ENCODE peak calls at places on chromosomes 12 and 14, in eight cellular contexts. One of them, this sample, is unnamed.

GRCh38 chr14:54483073-54483745 is 5.6 kb downstream of the GMFB start:
- DNase-seq in PC-3: peak; percentile 49
- DNase-seq in mesendoderm: no peak
- DNase-seq in OCI-LY7: peak; percentile 71
- DNase-seq in body of pancreas: no peak
- DNase-seq in CD8-positive, alpha-beta T cell: no peak
- DNase-seq in pancreas: no peak
- DNase-seq in upper lobe of right lung: no peak
- DNase-seq in this sample: no peak

GRCh38 chr14:38171197-38171596 is 36.5 kb upstream of the SSTR1 start:
- DNase-seq in PC-3: peak; percentile 78
- DNase-seq in mesendoderm: no peak
- DNase-seq in OCI-LY7: no peak
- DNase-seq in body of pancreas: no peak
- DNase-seq in CD8-positive, alpha-beta T cell: no peak
- DNase-seq in pancreas: no peak
- DNase-seq in upper lobe of right lung: no peak
- DNase-seq in this sample: no peak

GRCh38 chr14:60250318-60251035 is 1.5 kb downstream of the PPM1A start:
- DNase-seq in PC-3: peak; percentile 71
- DNase-seq in mesendoderm: peak; percentile 34
- DNase-seq in OCI-LY7: peak; percentile 25
- DNase-seq in body of pancreas: no peak
- DNase-seq in CD8-positive, alpha-beta T cell: no peak
- DNase-seq in pancreas: no peak
- DNase-seq in upper lobe of right lung: no peak
- DNase-seq in this sample: no peak

GRCh38 chr12:9906888-9907287 is 25.3 kb downstream of the CLEC2A start:
- DNase-seq in PC-3: no peak
- DNase-seq in mesendoderm: no peak
- DNase-seq in OCI-LY7: no peak
- DNase-seq in body of pancreas: no peak
- DNase-seq in CD8-positive, alpha-beta T cell: peak; percentile 67
- DNase-seq in pancreas: no peak
- DNase-seq in upper lobe of right lung: no peak
- DNase-seq in this sample: no peak

GRCh38 chr12:49027846-49028245 is 9.3 kb upstream of the PRKAG1 start:
- DNase-seq in PC-3: no peak
- DNase-seq in mesendoderm: no peak
- DNase-seq in OCI-LY7: no peak
- DNase-seq in body of pancreas: no peak
- DNase-seq in CD8-positive, alpha-beta T cell: no peak
- DNase-seq in pancreas: no peak
- DNase-seq in upper lobe of right lung: no peak
- DNase-seq in this sample: no peak

GRCh38 chr12:8823565-8824300 is 1.3 kb downstream of the A2ML1 start:
- DNase-seq in PC-3: no peak
- DNase-seq in mesendoderm: peak; percentile 92
- DNase-seq in OCI-LY7: peak; percentile 66
- DNase-seq in body of pancreas: peak; percentile 15
- DNase-seq in CD8-positive, alpha-beta T cell: no peak
- DNase-seq in pancreas: no peak
- DNase-seq in upper lobe of right lung: no peak
- DNase-seq in this sample: no peak

GRCh38 chr14:21248338-21248737 is 20.9 kb downstream of the HNRNPC start:
- DNase-seq in PC-3: no peak
- DNase-seq in mesendoderm: no peak
- DNase-seq in OCI-LY7: no peak
- DNase-seq in body of pancreas: no peak
- DNase-seq in CD8-positive, alpha-beta T cell: no peak
- DNase-seq in pancreas: no peak
- DNase-seq in upper lobe of right lung: no peak
- DNase-seq in this sample: no peak

GRCh38 chr14:99195602-99196309 is 76.2 kb downstream of the BCL11B start:
- DNase-seq in PC-3: no peak
- DNase-seq in mesendoderm: no peak
- DNase-seq in OCI-LY7: no peak
- DNase-seq in body of pancreas: peak; percentile 41
- DNase-seq in CD8-positive, alpha-beta T cell: no peak
- DNase-seq in pancreas: no peak
- DNase-seq in upper lobe of right lung: no peak
- DNase-seq in this sample: no peak

GRCh38 chr14:31122098-31122611 is 85.4 kb downstream of the HECTD1 start:
- DNase-seq in PC-3: no peak
- DNase-seq in mesendoderm: no peak
- DNase-seq in OCI-LY7: no peak
- DNase-seq in body of pancreas: no peak
- DNase-seq in CD8-positive, alpha-beta T cell: no peak
- DNase-seq in pancreas: no peak
- DNase-seq in upper lobe of right lung: no peak
- DNase-seq in this sample: no peak

GRCh38 chr14:71036433-71036832 is 129.2 kb downstream of the PCNX1 start:
- DNase-seq in PC-3: peak; percentile 18
- DNase-seq in mesendoderm: no peak
- DNase-seq in OCI-LY7: no peak
- DNase-seq in body of pancreas: no peak
- DNase-seq in CD8-positive, alpha-beta T cell: no peak
- DNase-seq in pancreas: no peak
- DNase-seq in upper lobe of right lung: no peak
- DNase-seq in this sample: no peak

GRCh38 chr12:89353188-89353822 is 1.0 kb upstream of the DUSP6 start:
- DNase-seq in PC-3: peak; percentile 67
- DNase-seq in mesendoderm: peak; percentile 95
- DNase-seq in OCI-LY7: no peak
- DNase-seq in body of pancreas: peak; percentile 86
- DNase-seq in CD8-positive, alpha-beta T cell: peak; percentile 28
- DNase-seq in pancreas: peak; percentile 92
- DNase-seq in upper lobe of right lung: peak; percentile 92
- DNase-seq in this sample: peak; percentile 78

GRCh38 chr12:132077322-132078100 is 66.6 kb downstream of the DDX51 start:
- DNase-seq in PC-3: no peak
- DNase-seq in mesendoderm: no peak
- DNase-seq in OCI-LY7: no peak
- DNase-seq in body of pancreas: no peak
- DNase-seq in CD8-positive, alpha-beta T cell: no peak
- DNase-seq in pancreas: no peak
- DNase-seq in upper lobe of right lung: no peak
- DNase-seq in this sample: no peak

GRCh38 chr12:31353730-31354708 is 28.1 kb upstream of the SINHCAF start:
- DNase-seq in PC-3: no peak
- DNase-seq in mesendoderm: no peak
- DNase-seq in OCI-LY7: peak; percentile 31
- DNase-seq in body of pancreas: no peak
- DNase-seq in CD8-positive, alpha-beta T cell: no peak
- DNase-seq in pancreas: no peak
- DNase-seq in upper lobe of right lung: no peak
- DNase-seq in this sample: no peak

GRCh38 chr14:61609143-61609851 is 86.0 kb upstream of the HIF1A start:
- DNase-seq in PC-3: peak; percentile 87
- DNase-seq in mesendoderm: peak; percentile 39
- DNase-seq in OCI-LY7: no peak
- DNase-seq in body of pancreas: no peak
- DNase-seq in CD8-positive, alpha-beta T cell: no peak
- DNase-seq in pancreas: no peak
- DNase-seq in upper lobe of right lung: no peak
- DNase-seq in this sample: no peak

GRCh38 chr12:109711596-109712461 is 1.8 kb upstream of the FAM222A start:
- DNase-seq in PC-3: no peak
- DNase-seq in mesendoderm: peak; percentile 82
- DNase-seq in OCI-LY7: no peak
- DNase-seq in body of pancreas: peak; percentile 55
- DNase-seq in CD8-positive, alpha-beta T cell: no peak
- DNase-seq in pancreas: peak; percentile 80
- DNase-seq in upper lobe of right lung: no peak
- DNase-seq in this sample: peak; percentile 38

GRCh38 chr12:79555006-79555925 is 135.5 kb downstream of the PAWR start:
- DNase-seq in PC-3: peak; percentile 77
- DNase-seq in mesendoderm: peak; percentile 28
- DNase-seq in OCI-LY7: peak; percentile 31
- DNase-seq in body of pancreas: no peak
- DNase-seq in CD8-positive, alpha-beta T cell: no peak
- DNase-seq in pancreas: no peak
- DNase-seq in upper lobe of right lung: no peak
- DNase-seq in this sample: no peak

GRCh38 chr14:75559451-75560187 is 18.8 kb upstream of the FLVCR2 start:
- DNase-seq in PC-3: peak; percentile 80
- DNase-seq in mesendoderm: peak; percentile 32
- DNase-seq in OCI-LY7: no peak
- DNase-seq in body of pancreas: peak; percentile 40
- DNase-seq in CD8-positive, alpha-beta T cell: no peak
- DNase-seq in pancreas: no peak
- DNase-seq in upper lobe of right lung: peak; percentile 86
- DNase-seq in this sample: no peak

GRCh38 chr12:6230321-6231110 is 30.3 kb downstream of the CD9 start:
- DNase-seq in PC-3: peak; percentile 47
- DNase-seq in mesendoderm: no peak
- DNase-seq in OCI-LY7: peak; percentile 84
- DNase-seq in body of pancreas: peak; percentile 63
- DNase-seq in CD8-positive, alpha-beta T cell: peak; percentile 82
- DNase-seq in pancreas: peak; percentile 49
- DNase-seq in upper lobe of right lung: peak; percentile 78
- DNase-seq in this sample: peak; percentile 42

GRCh38 chr12:11885261-11886038 is 185.3 kb upstream of the BCL2L14 start:
- DNase-seq in PC-3: peak; percentile 85
- DNase-seq in mesendoderm: peak; percentile 68
- DNase-seq in OCI-LY7: no peak
- DNase-seq in body of pancreas: peak; percentile 69
- DNase-seq in CD8-positive, alpha-beta T cell: no peak
- DNase-seq in pancreas: no peak
- DNase-seq in upper lobe of right lung: no peak
- DNase-seq in this sample: no peak

GRCh38 chr12:5031242-5031641 is 12.4 kb upstream of the KCNA5 start:
- DNase-seq in PC-3: no peak
- DNase-seq in mesendoderm: no peak
- DNase-seq in OCI-LY7: no peak
- DNase-seq in body of pancreas: no peak
- DNase-seq in CD8-positive, alpha-beta T cell: no peak
- DNase-seq in pancreas: no peak
- DNase-seq in upper lobe of right lung: no peak
- DNase-seq in this sample: no peak

DNA sequence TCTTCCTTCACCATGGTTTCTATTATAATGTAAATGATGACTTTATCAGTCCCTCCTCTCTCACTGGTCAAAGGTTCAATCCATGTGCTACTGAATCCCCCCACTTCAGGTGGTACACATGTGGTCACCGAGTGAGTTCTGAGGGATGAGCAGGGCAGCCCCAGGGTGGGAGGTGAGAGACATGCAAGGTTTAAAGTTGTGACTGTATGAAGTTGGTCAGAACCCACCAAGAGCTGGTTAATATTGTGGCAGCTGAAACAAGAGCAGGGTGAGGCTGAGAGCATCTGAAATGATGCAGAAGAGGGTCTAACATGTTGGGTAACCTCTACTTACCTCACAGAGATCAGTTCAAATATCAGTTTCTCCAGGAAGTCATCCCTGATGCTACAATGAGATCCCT is 444.7 kb upstream of the FBXO33 start:
- DNase-seq in PC-3: no peak
- DNase-seq in mesendoderm: no peak
- DNase-seq in OCI-LY7: no peak
- DNase-seq in body of pancreas: no peak
- DNase-seq in CD8-positive, alpha-beta T cell: no peak
- DNase-seq in pancreas: no peak
- DNase-seq in upper lobe of right lung: no peak
- DNase-seq in this sample: no peak
- H3K4me1 ChIP-seq in PC-3: no peaks in the 10 kb centered on the region
- H3K4me1 ChIP-seq in mesendoderm: no peaks in the 10 kb centered on the region
- H3K4me1 ChIP-seq in OCI-LY7: no peaks in the 10 kb centered on the region
- H3K4me1 ChIP-seq in body of pancreas: no peaks in the 10 kb centered on the region
- H3K4me1 ChIP-seq in CD8-positive, alpha-beta T cell: no peaks in the 10 kb centered on the region
- H3K4me1 ChIP-seq in pancreas: no peaks in the 10 kb centered on the region
- H3K4me1 ChIP-seq in upper lobe of right lung: no peaks in the 10 kb centered on the region
- H3K4me1 ChIP-seq in this sample: no peaks in the 10 kb centered on the region

DNA sequence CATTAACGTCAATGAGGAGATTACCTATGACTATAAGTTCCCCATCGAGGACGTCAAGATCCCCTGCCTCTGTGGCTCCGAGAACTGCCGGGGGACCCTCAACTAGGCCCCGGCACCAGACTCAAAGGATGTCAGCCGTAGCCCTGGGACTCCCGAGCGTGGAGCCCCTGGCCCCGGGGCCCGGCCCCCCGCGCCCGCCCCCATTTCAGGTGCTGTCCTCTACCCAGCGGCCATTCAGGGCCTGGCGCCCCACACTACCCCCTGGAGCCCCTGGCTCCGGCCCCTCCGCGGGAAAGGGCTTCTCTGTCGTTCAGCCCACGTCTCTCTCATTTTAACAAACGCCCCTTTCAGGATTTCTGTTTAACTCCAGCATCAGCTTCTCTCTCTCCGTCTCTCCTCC is 26.3 kb downstream of the SETD1B start:
- DNase-seq in PC-3: no peak
- DNase-seq in mesendoderm: no peak
- DNase-seq in OCI-LY7: no peak
- DNase-seq in body of pancreas: no peak
- DNase-seq in CD8-positive, alpha-beta T cell: no peak
- DNase-seq in pancreas: no peak
- DNase-seq in upper lobe of right lung: no peak
- DNase-seq in this sample: no peak
- H3K36me3 ChIP-seq in PC-3: peaks cover 33% of the 10 kb centered on the region
- H3K36me3 ChIP-seq in mesendoderm: peaks cover 6% of the 10 kb centered on the region
- H3K36me3 ChIP-seq in OCI-LY7: peaks cover 51% of the 10 kb centered on the region
- H3K36me3 ChIP-seq in body of pancreas: peaks cover 28% of the 10 kb centered on the region
- H3K36me3 ChIP-seq in CD8-positive, alpha-beta T cell: peaks cover 57% of the 10 kb centered on the region
- H3K36me3 ChIP-seq in pancreas: peaks cover 43% of the 10 kb centered on the region
- H3K36me3 ChIP-seq in upper lobe of right lung: peaks cover 70% of the 10 kb centered on the region
- H3K36me3 ChIP-seq in this sample: peaks cover 59% of the 10 kb centered on the region

DNA sequence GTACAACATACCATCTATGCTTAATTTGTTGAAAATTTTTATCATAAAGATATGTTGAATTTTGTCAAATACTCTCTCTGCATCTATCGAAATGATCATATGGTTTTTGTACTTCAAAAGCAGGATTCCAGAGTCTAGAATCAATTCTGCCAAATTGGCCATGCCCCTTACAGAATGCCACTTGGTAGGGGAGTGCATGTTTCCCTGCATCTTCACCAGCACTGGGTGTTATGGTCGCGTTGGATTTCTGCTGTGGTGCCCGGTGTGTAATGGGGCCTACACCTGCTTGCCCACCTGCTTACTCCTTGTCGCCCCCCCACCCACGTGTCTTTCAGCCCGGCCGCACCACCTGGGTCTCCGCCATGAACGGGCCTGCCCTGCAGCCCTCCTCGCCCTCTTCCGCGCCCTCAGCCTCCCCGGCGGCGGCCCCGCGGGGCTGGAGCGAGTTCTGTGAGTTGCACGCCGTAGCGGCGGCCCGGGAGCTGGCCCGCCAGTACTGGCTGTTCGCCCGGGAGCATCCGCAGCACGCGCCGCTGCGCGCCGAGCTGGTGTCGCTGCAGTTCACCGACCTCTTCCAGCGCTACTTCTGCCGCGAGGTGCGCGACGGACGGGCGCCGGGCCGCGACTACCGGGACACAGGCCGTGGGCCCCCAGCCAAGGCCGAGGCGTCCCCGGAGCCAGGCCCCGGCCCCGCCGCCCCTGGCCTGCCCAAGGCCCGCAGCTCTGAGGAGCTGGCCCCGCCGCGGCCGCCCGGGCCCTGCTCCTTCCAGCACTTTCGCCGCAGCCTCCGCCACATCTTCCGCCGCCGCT is 12.3 kb downstream of the SH2B3 start:
- DNase-seq in PC-3: no peak
- DNase-seq in mesendoderm: no peak
- DNase-seq in OCI-LY7: no peak
- DNase-seq in body of pancreas: no peak
- DNase-seq in CD8-positive, alpha-beta T cell: no peak
- DNase-seq in pancreas: peak; percentile 60
- DNase-seq in upper lobe of right lung: no peak
- DNase-seq in this sample: no peak
- H3K4me3 ChIP-seq in PC-3: no peak overlapping the region
- H3K4me3 ChIP-seq in mesendoderm: no peak overlapping the region
- H3K4me3 ChIP-seq in OCI-LY7: no peak overlapping the region
- H3K4me3 ChIP-seq in body of pancreas: no peak overlapping the region
- H3K4me3 ChIP-seq in CD8-positive, alpha-beta T cell: no peak overlapping the region
- H3K4me3 ChIP-seq in pancreas: no peak overlapping the region
- H3K4me3 ChIP-seq in upper lobe of right lung: no peak overlapping the region
- H3K4me3 ChIP-seq in this sample: no peak overlapping the region

GRCh38 chr14:103330536-103330935 is 3.5 kb upstream of the EIF5 start:
- DNase-seq in PC-3: no peak
- DNase-seq in mesendoderm: no peak
- DNase-seq in OCI-LY7: peak; percentile 14
- DNase-seq in body of pancreas: no peak
- DNase-seq in CD8-positive, alpha-beta T cell: no peak
- DNase-seq in pancreas: no peak
- DNase-seq in upper lobe of right lung: no peak
- DNase-seq in this sample: no peak
- H3K4me1 ChIP-seq in PC-3: peaks cover 5% of the 10 kb centered on the region
- H3K4me1 ChIP-seq in mesendoderm: no peaks in the 10 kb centered on the region
- H3K4me1 ChIP-seq in OCI-LY7: peaks cover 38% of the 10 kb centered on the region
- H3K4me1 ChIP-seq in body of pancreas: peaks cover 17% of the 10 kb centered on the region
- H3K4me1 ChIP-seq in CD8-positive, alpha-beta T cell: peaks cover 7% of the 10 kb centered on the region
- H3K4me1 ChIP-seq in pancreas: no peaks in the 10 kb centered on the region
- H3K4me1 ChIP-seq in upper lobe of right lung: peaks cover 15% of the 10 kb centered on the region
- H3K4me1 ChIP-seq in this sample: peaks cover 28% of the 10 kb centered on the region

This sample was measured in left ventricle myocardium inferior.